ENCODE peak calls at places on chromosomes 13 and 19, in four cellular contexts. One of them, this sample, is unnamed.

GRCh38 chr19:56333506-56333905 is 18.9 kb upstream of the ZSCAN5A start:
- DNase-seq in BJ: no peak
- DNase-seq in fibroblast of the aortic adventitia: peak; percentile 66
- DNase-seq in GM12864: peak; percentile 19
- DNase-seq in this sample: peak; percentile 80

GRCh38 chr19:34244611-34245299 is 9.6 kb upstream of the GARRE1 start:
- DNase-seq in BJ: no peak
- DNase-seq in fibroblast of the aortic adventitia: no peak
- DNase-seq in GM12864: no peak
- DNase-seq in this sample: no peak

GRCh38 chr13:34044041-34044440 is 226.1 kb downstream of the RFC3 start:
- DNase-seq in BJ: peak; percentile 61
- DNase-seq in GM12864: no peak
- DNase-seq in fibroblast of the aortic adventitia: peak; percentile 74
- DNase-seq in this sample: peak; percentile 17

GRCh38 chr19:13843104-13843921 is 33.6 kb upstream of the NANOS3 start:
- DNase-seq in GM12864: no peak
- DNase-seq in fibroblast of the aortic adventitia: peak; percentile 50
- DNase-seq in BJ: no peak
- DNase-seq in this sample: peak; percentile 71

GRCh38 chr19:5698635-5699422 is 8.7 kb downstream of the RPL36 start:
- DNase-seq in GM12864: no peak
- DNase-seq in fibroblast of the aortic adventitia: no peak
- DNase-seq in BJ: no peak
- DNase-seq in this sample: no peak

GRCh38 chr13:107883561-107884175 is 331.7 kb downstream of the LIG4 start:
- DNase-seq in BJ: no peak
- DNase-seq in fibroblast of the aortic adventitia: no peak
- DNase-seq in GM12864: no peak
- DNase-seq in this sample: peak; percentile 60

GRCh38 chr19:14871619-14872230 is 14.2 kb downstream of the OR7A17 start:
- DNase-seq in BJ: no peak
- DNase-seq in fibroblast of the aortic adventitia: peak; percentile 23
- DNase-seq in GM12864: no peak
- DNase-seq in this sample: peak; percentile 32

GRCh38 chr13:109665211-109665610 is 121.2 kb downstream of the IRS2 start:
- DNase-seq in GM12864: no peak
- DNase-seq in BJ: no peak
- DNase-seq in fibroblast of the aortic adventitia: no peak
- DNase-seq in this sample: no peak

GRCh38 chr13:49690133-49690989 is 925 bp downstream of the EBPL start:
- DNase-seq in BJ: no peak
- DNase-seq in fibroblast of the aortic adventitia: peak; percentile 86
- DNase-seq in GM12864: no peak
- DNase-seq in this sample: peak; percentile 75

GRCh38 chr19:56076413-56076998 is 44.6 kb downstream of the ZNF787 start:
- DNase-seq in fibroblast of the aortic adventitia: peak; percentile 73
- DNase-seq in GM12864: no peak
- DNase-seq in BJ: no peak
- DNase-seq in this sample: peak; percentile 73

GRCh38 chr19:23093832-23094231 is 23.0 kb upstream of the ZNF730 start:
- DNase-seq in BJ: no peak
- DNase-seq in fibroblast of the aortic adventitia: no peak
- DNase-seq in GM12864: no peak
- DNase-seq in this sample: no peak

GRCh38 chr19:47573076-47574026 is at the start of gene ZNF541:
- DNase-seq in fibroblast of the aortic adventitia: peak; percentile 35
- DNase-seq in GM12864: no peak
- DNase-seq in BJ: no peak
- DNase-seq in this sample: peak; percentile 55

GRCh38 chr13:97258801-97259200 is 36.7 kb downstream of the MBNL2 start:
- DNase-seq in GM12864: no peak
- DNase-seq in BJ: no peak
- DNase-seq in fibroblast of the aortic adventitia: peak; percentile 83
- DNase-seq in this sample: peak; percentile 58
- H3K4me3 ChIP-seq in GM12864: no peak overlapping the region
- H3K4me3 ChIP-seq in BJ: no peak overlapping the region
- H3K4me3 ChIP-seq in fibroblast of the aortic adventitia: no peak overlapping the region
- H3K4me3 ChIP-seq in this sample: no peak overlapping the region

GRCh38 chr13:50994651-50995050 is 85.1 kb downstream of the RNASEH2B start:
- DNase-seq in GM12864: no peak
- DNase-seq in BJ: no peak
- DNase-seq in fibroblast of the aortic adventitia: no peak
- DNase-seq in this sample: no peak
- H3K4me3 ChIP-seq in GM12864: no peak overlapping the region
- H3K4me3 ChIP-seq in BJ: no peak overlapping the region
- H3K4me3 ChIP-seq in fibroblast of the aortic adventitia: no peak overlapping the region
- H3K4me3 ChIP-seq in this sample: no peak overlapping the region

DNA sequence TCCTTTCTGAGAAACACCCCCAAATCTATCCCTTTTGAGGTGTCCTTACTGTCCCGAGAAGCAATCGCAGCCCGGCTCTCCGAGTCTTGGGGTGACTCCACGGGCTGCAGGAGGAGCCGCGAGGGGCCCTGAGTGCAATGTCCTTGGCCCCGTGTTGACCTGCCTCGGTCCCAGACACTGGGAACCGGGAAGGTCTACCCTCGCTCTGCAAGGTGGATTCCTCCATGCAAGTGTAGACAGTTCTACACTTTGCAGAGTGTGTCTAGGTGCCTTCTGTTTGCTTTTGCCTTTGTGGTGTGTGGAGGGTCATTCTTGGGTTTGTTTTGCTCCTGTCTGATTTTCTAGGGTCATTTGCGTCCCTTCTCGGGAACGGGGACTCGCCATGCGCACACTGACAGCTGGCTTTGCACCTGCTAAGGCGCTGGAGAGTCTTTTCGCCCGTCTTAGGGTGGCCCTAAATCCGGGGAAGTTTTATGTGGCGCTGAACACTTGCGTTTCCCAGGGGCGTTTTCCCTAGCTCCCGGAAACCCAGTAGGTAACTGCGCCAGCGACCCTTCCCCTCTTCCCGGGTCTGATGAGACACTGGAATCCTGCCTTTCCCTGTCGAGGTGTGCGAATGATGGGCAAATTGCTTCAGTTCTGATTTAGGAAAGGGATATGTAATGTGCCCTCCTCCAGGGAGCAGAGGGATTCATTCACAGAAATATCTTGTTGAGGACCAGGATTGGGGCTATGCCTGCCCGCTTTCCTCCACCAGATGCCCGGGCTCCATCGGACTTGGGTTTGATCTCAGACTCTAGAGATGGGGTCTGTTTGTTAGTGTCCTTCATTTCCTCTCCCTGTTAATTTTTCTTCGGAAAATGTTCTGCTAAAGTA is 755 bp downstream of the SERTM1 start:
- DNase-seq in BJ: no peak
- DNase-seq in fibroblast of the aortic adventitia: no peak
- DNase-seq in GM12864: no peak
- DNase-seq in this sample: no peak
- H3K4me3 ChIP-seq in BJ: no peak overlapping the region
- H3K4me3 ChIP-seq in fibroblast of the aortic adventitia: peak overlapping the region; percentile 38
- H3K4me3 ChIP-seq in GM12864: no peak overlapping the region
- H3K4me3 ChIP-seq in this sample: no peak overlapping the region

GRCh38 chr13:105462981-105463380 is 1072.5 kb downstream of the EFNB2 start:
- DNase-seq in BJ: no peak
- DNase-seq in fibroblast of the aortic adventitia: peak; percentile 1
- DNase-seq in GM12864: no peak
- DNase-seq in this sample: peak; percentile 70
- H3K4me3 ChIP-seq in BJ: no peak overlapping the region
- H3K4me3 ChIP-seq in fibroblast of the aortic adventitia: no peak overlapping the region
- H3K4me3 ChIP-seq in GM12864: no peak overlapping the region
- H3K4me3 ChIP-seq in this sample: no peak overlapping the region

GRCh38 chr19:55067869-55068268 is 4.9 kb upstream of the RDH13 start:
- DNase-seq in BJ: no peak
- DNase-seq in fibroblast of the aortic adventitia: no peak
- DNase-seq in GM12864: no peak
- DNase-seq in this sample: no peak
- H3K4me3 ChIP-seq in BJ: no peak overlapping the region
- H3K4me3 ChIP-seq in fibroblast of the aortic adventitia: no peak overlapping the region
- H3K4me3 ChIP-seq in GM12864: no peak overlapping the region
- H3K4me3 ChIP-seq in this sample: no peak overlapping the region

DNA sequence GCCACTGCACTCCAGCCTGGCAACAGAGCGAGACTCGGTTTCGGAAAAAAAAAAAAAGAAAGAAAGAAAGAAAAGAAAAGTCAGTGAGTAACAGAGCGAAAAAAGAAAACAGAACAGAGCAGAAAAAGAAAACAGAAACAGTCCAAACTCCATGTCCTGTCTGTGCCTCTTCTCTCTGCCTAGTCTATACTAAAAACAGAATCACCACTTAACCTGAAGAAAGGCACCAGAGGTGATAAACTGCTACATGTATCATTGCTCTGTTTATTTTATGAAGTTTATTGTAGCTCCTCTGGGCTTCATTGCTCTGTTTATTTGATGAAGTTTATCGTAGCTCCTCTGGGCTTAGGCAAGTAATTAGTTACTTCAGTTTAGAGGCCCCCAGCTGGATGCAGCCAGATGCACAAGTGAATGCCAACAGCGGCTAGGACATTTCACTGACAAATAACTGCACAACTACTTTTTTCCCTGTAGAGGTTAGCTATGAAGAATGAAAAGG is 39.2 kb downstream of the TBC1D4 start:
- DNase-seq in fibroblast of the aortic adventitia: no peak
- DNase-seq in GM12864: no peak
- DNase-seq in BJ: no peak
- DNase-seq in this sample: peak; percentile 14
- H3K4me3 ChIP-seq in fibroblast of the aortic adventitia: no peak overlapping the region
- H3K4me3 ChIP-seq in GM12864: no peak overlapping the region
- H3K4me3 ChIP-seq in BJ: no peak overlapping the region
- H3K4me3 ChIP-seq in this sample: no peak overlapping the region

DNA sequence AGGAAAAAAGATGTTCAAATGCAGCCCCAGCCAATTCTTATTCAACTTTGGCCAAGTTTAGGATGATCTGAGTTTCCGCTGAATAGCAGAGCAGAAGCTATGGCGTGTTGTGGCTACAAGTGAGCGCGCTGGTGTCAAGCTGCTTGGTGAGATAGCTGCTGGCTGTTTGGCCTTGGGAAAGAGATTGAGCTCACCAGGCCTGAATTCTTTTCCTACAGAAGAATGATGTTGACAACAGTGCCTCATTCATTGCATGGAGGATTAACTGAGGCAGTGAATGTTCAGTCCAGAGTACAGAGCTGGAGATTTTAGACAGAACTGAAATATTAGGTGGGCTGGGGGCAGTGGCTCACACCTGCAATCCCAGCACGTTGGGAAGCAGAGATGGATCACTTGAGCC is 31.5 kb upstream of the MAP3K10 start:
- DNase-seq in GM12864: no peak
- DNase-seq in BJ: no peak
- DNase-seq in fibroblast of the aortic adventitia: no peak
- DNase-seq in this sample: no peak
- H3K4me3 ChIP-seq in GM12864: no peak overlapping the region
- H3K4me3 ChIP-seq in BJ: no peak overlapping the region
- H3K4me3 ChIP-seq in fibroblast of the aortic adventitia: no peak overlapping the region
- H3K4me3 ChIP-seq in this sample: no peak overlapping the region

GRCh38 chr19:2154587-2155075 is 3.3 kb upstream of the AP3D1 start:
- DNase-seq in fibroblast of the aortic adventitia: peak; percentile 51
- DNase-seq in GM12864: no peak
- DNase-seq in BJ: peak; percentile 87
- DNase-seq in this sample: no peak
- H3K4me3 ChIP-seq in fibroblast of the aortic adventitia: no peak overlapping the region
- H3K4me3 ChIP-seq in GM12864: no peak overlapping the region
- H3K4me3 ChIP-seq in BJ: no peak overlapping the region
- H3K4me3 ChIP-seq in this sample: no peak overlapping the region

DNA sequence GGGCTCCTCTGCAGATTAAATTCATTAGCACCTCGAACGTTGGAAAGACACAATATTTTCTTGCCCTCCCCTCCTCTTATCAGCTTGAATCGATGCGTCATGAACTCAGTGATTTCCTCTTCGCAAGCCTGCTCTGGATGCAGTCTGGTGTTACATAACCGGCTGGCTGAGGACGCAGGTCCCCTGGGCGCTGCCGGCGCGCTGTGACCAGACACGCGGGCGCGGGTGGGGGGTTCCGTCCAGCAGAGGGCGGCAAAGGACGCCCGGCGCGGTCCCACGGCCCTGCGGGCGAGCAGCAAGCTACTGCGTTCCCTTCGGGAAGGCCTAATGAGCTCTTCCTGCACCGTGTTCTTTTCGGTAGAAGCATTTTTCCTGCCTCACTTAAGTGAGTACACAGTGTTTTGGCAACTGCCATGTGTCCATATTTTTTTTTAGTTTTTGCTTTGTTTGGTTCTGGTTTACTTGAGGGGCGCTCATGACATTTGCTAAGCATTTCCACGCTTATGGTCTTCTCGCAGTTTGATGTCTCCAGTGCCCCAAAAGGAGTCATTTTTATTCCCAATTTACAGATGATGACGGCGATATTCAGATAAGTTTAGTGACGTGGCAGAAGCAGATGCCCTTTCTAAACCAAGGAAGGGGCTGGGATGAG is 112.2 kb upstream of the MBNL2 start:
- DNase-seq in fibroblast of the aortic adventitia: peak; percentile 94
- DNase-seq in BJ: peak; percentile 49
- DNase-seq in GM12864: no peak
- DNase-seq in this sample: peak; percentile 93
- H3K4me3 ChIP-seq in fibroblast of the aortic adventitia: no peak overlapping the region
- H3K4me3 ChIP-seq in BJ: no peak overlapping the region
- H3K4me3 ChIP-seq in GM12864: no peak overlapping the region
- H3K4me3 ChIP-seq in this sample: no peak overlapping the region

DNA sequence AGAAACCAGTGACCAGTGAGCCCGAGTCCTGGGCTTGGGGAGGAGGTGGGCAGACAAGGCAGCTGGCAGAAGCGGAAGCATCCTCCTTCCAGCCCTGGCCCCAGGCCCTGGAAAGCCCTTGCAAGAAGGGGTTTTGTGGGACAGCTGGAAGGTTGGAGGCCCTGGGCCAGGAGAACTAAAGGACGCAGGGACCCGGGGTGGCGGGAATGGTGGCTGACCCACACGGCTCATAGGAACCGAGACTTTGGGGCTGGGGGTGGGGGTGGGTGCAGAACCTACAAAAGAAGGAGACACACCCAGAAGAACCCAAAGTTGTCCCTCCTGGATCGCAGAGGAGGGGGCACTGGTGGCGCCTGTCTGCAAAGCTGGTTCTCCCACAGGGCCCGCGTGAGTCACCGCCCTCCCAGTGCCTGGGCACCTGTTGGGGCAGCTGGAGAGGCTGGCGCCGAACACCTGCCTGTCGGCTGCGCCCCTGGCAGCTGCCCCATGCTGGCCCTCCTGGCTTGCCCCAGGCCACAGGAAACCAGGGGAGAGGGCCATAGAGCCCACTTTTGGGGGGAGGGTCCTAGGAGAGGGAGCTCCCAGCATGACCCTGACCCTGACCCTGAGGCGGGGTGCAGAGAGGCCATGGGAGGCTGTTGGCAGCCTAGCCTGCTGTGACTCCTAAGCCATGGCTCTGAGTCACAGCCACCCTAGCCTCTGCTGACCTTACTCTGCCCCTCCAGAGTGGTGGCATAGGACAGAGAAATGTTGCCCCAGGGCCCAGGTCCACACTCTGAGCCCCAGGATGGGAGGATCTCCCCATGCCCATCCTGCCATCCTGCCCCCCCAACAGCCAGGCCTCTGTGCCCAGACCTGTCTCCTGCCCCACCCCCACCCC is 768 bp downstream of the DMPK start:
- DNase-seq in fibroblast of the aortic adventitia: no peak
- DNase-seq in GM12864: no peak
- DNase-seq in BJ: no peak
- DNase-seq in this sample: no peak
- H3K4me3 ChIP-seq in fibroblast of the aortic adventitia: peak overlapping the region; percentile 74
- H3K4me3 ChIP-seq in GM12864: no peak overlapping the region
- H3K4me3 ChIP-seq in BJ: peak overlapping the region; percentile 77
- H3K4me3 ChIP-seq in this sample: peak overlapping the region; percentile 48

This sample was measured in fibroblast of pulmonary artery.